ENCODE peak calls at places on chromosomes 6 and 20, in four cellular contexts. A is breast epithelium, R is right lobe of liver, M is ovary. B is an unnamed sample.

GRCh38 chr6:69729870-69730449 is 66.8 kb downstream of the LMBRD1 start:
- DNase-seq in A (no peak), R (no peak), M (no peak), B (no peak)

GRCh38 chr6:157873735-157874344 is 50.8 kb downstream of the SNX9 start:
- DNase-seq in A (peak), R (peak), M (peak), B (peak)

GRCh38 chr20:13819885-13820645 is 35.2 kb downstream of the NDUFAF5 start:
- DNase-seq in A (peak), R (peak), M (peak), B (peak)

GRCh38 chr6:19804362-19805145 is 32.6 kb upstream of the ID4 start:
- DNase-seq in A (peak), R (peak), M (peak), B (peak)

GRCh38 chr6:145023116-145023726 is 712.1 kb downstream of the EPM2A start:
- DNase-seq in A (no peak), R (no peak), M (no peak), B (no peak)

GRCh38 chr6:36934868-36935267 is 19.7 kb upstream of the PI16 start:
- DNase-seq in A (no peak), R (no peak), M (no peak), B (no peak)

GRCh38 chr6:112796712-112797111 is 449.6 kb downstream of the RFPL4B start:
- DNase-seq in A (no peak), R (no peak), M (no peak), B (no peak)

GRCh38 chr6:86193821-86194220 is 551.1 kb upstream of the SYNCRIP start:
- DNase-seq in A (no peak), R (no peak), M (no peak), B (no peak)

GRCh38 chr6:34680802-34681515 is 15.6 kb downstream of the ILRUN start:
- DNase-seq in A (no peak), R (no peak), M (no peak), B (no peak)

GRCh38 chr6:116084284-116084683 is 16.4 kb upstream of the NT5DC1 start:
- DNase-seq in A (no peak), R (no peak), M (no peak), B (no peak)

GRCh38 chr6:47247227-47247797 is 62.4 kb downstream of the TNFRSF21 start:
- DNase-seq in A (no peak), R (no peak), M (no peak), B (peak)

GRCh38 chr6:96059586-96059985 is 43.8 kb downstream of the FUT9 start:
- DNase-seq in A (no peak), R (no peak), M (no peak), B (no peak)

GRCh38 chr6:121849477-121849876 is 414.0 kb downstream of the GJA1 start:
- DNase-seq in A (peak), R (no peak), M (peak), B (peak)

GRCh38 chr20:61297981-61298380 is 45.9 kb downstream of the CDH4 start:
- DNase-seq in A (no peak), R (no peak), M (no peak), B (no peak)

GRCh38 chr6:2949536-2950083 is 21.8 kb downstream of the SERPINB6 start:
- DNase-seq in A (no peak), R (no peak), M (no peak), B (no peak)

GRCh38 chr6:126134491-126134890 is 148.2 kb downstream of the TRMT11 start:
- DNase-seq in A (no peak), R (no peak), M (no peak), B (no peak)

GRCh38 chr6:56246941-56247653 is at the start of gene COL21A1:
- DNase-seq in A (peak), R (peak), M (peak), B (no peak)

GRCh38 chr6:107083047-107083768 is 32.1 kb downstream of the BEND3 start:
- DNase-seq in A (no peak), R (no peak), M (no peak), B (no peak)

GRCh38 chr6:159487636-159488035 is 205.4 kb downstream of the SOD2 start:
- DNase-seq in A (no peak), R (no peak), M (no peak), B (no peak)

GRCh38 chr20:39072132-39072531 is 110.0 kb downstream of the DHX35 start:
- DNase-seq in A (no peak), R (no peak), M (no peak), B (no peak)

GRCh38 chr20:47620808-47621805 is 119.4 kb downstream of the NCOA3 start:
- DNase-seq in A (no peak), R (no peak), M (no peak), B (peak)

GRCh38 chr6:45951771-45952529 is 63.7 kb downstream of the CLIC5 start:
- DNase-seq in A (no peak), R (no peak), M (no peak), B (no peak)

GRCh38 chr20:38665886-38666285 is 58.4 kb upstream of the SLC32A1 start:
- DNase-seq in A (no peak), R (no peak), M (no peak), B (no peak)

GRCh38 chr6:15077964-15078363 is 167.9 kb upstream of the JARID2 start:
- DNase-seq in A (no peak), R (no peak), M (no peak), B (no peak)

GRCh38 chr6:34029489-34030280 is 116.2 kb downstream of the GRM4 start:
- DNase-seq in A (no peak), R (no peak), M (no peak), B (no peak)

GRCh38 chr6:107353773-107354382 is 105.5 kb downstream of the PDSS2 start:
- DNase-seq in A (no peak), R (no peak), M (no peak), B (no peak)

GRCh38 chr6:148624025-148624424 is 122.8 kb upstream of the UST start:
- DNase-seq in A (no peak), R (no peak), M (no peak), B (no peak)

GRCh38 chr20:62554898-62555641 is 79.3 kb upstream of the GATA5 start:
- DNase-seq in A (no peak), R (no peak), M (no peak), B (no peak)

GRCh38 chr20:34068001-34068400 is 44.0 kb downstream of the EIF2S2 start:
- DNase-seq in A (no peak), R (no peak), M (no peak), B (no peak)

DNA sequence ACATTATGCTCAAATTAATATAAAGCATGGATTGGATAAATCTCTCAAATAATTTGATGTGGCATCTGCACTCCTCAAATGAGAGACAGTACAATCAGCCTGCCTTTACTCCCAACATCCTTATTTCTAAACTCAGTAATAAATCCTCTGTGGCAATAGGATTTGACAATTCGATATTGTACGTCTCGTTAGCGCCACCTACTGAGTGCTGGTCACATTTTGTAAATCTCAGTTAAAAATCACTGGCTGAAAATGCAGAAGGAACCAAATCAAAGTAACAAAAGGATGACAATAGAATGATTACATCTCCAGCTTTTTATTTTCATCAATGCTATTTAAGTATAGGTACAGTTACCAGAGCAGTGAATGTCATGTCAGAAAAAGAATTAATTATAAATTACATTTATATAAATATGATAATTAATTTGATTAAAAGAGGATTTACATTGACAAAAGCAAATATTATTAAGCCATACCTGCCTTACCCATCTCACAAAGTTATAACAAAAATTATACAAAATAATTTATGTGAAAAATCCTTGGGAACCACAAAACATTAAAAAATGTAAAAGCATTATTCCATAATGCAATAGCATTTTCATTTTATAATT is 20.2 kb upstream of the GJE1 start:
- DNase-seq in A (peak), R (peak), M (peak), B (peak)
- TF ChIP-seq POLR2A in A (no peak), R (no peak), M (no peak), B (no peak)

DNA sequence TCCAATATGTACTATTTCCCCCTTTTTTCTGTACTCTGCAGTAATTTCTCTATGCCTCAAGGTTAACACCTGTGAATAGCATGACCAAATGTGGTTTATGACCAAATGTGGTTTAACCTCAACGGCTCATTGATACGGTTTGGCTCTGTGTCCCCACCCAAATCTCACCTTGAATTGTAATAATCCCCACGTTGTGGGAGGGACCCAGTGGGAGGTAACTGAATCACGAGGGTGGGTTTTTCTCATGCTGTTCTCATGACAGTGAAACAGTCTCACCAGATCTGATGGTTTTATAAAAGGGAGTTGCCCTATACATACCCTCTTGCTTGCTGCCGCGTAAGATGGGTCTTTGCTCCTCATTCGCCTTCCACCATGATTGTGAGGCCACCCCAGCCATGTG is 18.7 kb downstream of the DEK start:
- DNase-seq in A (no peak), R (no peak), M (no peak), B (no peak)
- TF ChIP-seq POLR2A in A (no peak), R (no peak), M (no peak), B (no peak)

GRCh38 chr20:51303731-51304670 is 238.5 kb downstream of the NFATC2 start:
- DNase-seq in A (no peak), R (no peak), M (no peak), B (no peak)

GRCh38 chr20:51309128-51309527 is 233.4 kb downstream of the NFATC2 start:
- DNase-seq in A (no peak), R (no peak), M (no peak), B (no peak)

GRCh38 chr20:51306521-51307358 is 235.8 kb downstream of the NFATC2 start:
- DNase-seq in A (peak), R (peak), M (peak), B (peak)

GRCh38 chr20:51306081-51306480 is 236.4 kb downstream of the NFATC2 start:
- DNase-seq in A (no peak), R (no peak), M (no peak), B (no peak)

DNA sequence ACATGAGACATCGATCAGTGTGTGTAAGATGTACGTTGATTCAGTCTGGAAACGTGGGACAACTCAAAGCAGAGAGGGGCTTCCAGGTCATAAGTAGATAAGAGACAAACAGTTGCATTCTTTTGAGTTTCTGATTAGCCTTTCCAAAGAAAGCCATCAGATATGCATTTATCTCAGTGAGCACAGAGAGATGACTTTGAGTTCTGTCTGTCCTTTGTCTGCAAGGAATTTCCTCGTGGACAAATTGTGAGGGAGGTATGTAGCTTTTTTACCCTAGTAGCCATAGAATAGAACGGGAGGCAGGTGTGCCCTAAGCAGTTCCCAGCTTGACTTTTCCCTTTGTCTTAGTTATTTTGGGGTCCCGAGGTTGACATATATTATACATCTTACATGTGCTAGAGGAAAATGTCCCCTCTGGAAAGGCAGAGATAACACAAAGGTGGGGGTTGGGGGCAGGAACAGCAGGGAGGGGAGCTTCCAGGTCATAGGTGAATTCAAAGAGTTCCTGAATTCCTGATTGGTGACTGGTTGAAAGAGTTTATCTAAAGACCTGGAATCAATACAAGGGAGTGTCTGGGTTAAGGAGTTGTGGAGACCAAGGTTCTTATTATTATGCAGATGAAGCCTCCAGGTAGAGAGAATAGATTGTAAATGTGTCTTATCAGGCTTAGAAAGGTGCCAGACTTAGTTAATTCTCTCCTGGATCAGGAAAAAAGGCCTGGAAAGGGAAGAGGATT is 237.0 kb downstream of the NFATC2 start:
- DNase-seq in A (no peak), R (no peak), M (no peak), B (no peak)
- TF ChIP-seq POLR2A in A (no peak), R (no peak), M (no peak), B (no peak)

DNA sequence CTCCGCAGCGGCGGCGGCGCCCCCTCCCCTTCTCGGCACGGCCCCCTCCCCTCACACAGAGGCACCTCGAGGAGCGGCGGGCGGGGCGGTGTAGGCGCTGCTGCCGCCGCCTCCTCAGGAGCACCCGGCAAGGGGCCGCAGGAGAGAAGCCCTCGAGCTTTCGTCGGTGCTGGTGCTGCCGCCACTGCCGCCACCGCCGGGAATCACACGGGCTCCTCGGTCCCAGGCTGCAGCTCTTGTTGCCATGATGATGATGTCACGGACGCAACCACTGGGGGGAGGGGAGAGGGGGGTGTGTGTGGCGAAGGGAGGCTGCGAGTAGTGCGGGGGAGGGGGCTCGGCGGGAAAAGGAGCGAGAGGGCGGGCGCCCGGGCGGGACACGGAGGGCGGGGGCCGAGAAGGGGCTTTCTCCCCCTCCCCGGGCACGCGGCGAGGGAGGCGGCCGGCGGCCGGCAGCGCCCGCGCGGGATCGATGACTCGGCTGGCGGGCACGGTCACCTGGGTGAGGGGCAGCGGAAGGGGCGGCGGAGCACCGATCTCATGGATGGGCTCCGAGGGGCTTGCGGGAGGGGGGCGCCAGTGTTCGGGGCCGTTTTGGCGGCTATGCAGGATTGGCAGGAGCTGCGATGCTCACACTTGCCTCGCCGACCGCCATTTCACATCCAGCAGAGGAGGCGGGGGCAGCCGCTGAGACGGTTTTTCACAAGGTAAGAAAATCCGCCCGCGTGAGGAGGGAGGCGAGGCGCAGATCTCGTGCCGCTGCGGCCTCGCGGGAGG is at the start of gene REV3L:
- DNase-seq in A (peak), R (peak), M (peak), B (peak)
- TF ChIP-seq POLR2A in A (no peak), R (peak), M (peak), B (no peak)

GRCh38 chr20:64021124-64021975 is 14.6 kb upstream of the C20orf204 start:
- DNase-seq in A (no peak), R (no peak), M (no peak), B (no peak)
- TF ChIP-seq POLR2A in A (no peak), R (no peak), M (no peak), B (no peak)

DNA sequence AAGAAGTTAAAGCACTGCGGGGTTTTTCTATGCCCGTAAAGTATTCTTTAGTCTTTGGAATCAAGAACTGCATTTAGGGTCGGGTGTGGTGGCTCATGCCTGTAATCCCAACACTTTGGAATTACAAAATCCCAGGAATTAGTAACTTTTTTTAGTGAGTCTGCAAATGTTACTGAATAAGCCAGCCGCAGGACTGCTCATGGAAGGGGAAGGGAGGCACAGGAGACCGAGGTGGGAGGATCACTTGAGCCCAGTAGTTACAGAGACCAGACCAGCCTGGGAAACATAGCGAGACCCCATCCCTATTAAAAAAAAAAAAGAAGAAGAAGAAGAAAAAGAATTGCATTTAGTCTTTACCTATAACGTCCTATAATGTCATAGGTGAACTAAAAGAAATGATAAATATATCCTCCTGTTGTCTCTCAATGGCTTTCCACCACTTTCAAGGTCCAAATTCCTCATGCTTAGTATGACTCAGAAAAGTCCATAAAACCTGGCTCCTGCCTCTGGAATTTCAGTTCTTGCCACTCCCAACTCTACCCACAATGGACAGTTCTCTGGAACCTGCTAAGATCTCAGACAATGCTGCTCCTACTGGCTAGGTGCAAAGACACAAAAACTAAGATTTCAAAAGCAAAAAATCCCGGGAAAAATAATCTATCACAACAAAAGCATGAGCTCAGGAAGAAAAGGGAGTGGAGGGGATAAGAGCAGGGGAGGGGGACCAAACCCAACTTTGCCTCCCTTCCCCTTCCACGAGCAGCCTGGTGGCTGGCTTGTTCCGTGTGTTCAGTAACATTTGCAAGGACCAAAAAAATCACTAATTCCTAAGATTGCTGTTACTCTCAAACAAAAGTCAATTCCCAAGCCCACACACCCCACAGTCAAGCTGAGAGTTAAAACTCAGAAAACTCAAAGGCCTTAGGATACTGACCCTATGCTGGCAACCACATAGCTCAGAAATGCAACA is 39.0 kb downstream of the B4GALT5 start:
- DNase-seq in A (no peak), R (no peak), M (no peak), B (no peak)
- TF ChIP-seq POLR2A in A (no peak), R (peak), M (no peak), B (no peak)

B was measured in erythroblast.